ENCODE peak calls at places on chromosomes 1 and 21, in ten cellular contexts. T is neural progenitor cell, A is mesenchymal stem cell, Q is PC-3, W is GM23248, M is IMR-90, K is mesendoderm, O is fibroblast of lung, N is H1, Y is MM.1S. F is an unnamed sample.

GRCh38 chr1:186033744-186034345 is 299.7 kb downstream of the HMCN1 start:
- DNase-seq in N (no peak), O (peak; percentile 11), W (peak; percentile 42), Q (no peak), M (peak; percentile 32), T (no peak), K (no peak), A (peak; percentile 35), Y (no peak), F (no peak)

GRCh38 chr1:233364695-233365539 is 37.4 kb downstream of the MAP3K21 start:
- DNase-seq in Q (peak; percentile 65), T (no peak), O (peak; percentile 34), K (no peak), N (no peak), W (peak; percentile 47), M (peak; percentile 23), A (peak; percentile 15), Y (peak; percentile 19), F (no peak)

GRCh38 chr1:247415423-247416361 is at the start of gene NLRP3:
- DNase-seq in M (no peak), K (peak; percentile 80), W (peak; percentile 58), A (no peak), T (no peak), Y (no peak), O (no peak), N (no peak), Q (peak; percentile 73), F (no peak)

GRCh38 chr1:22625262-22625925 is 11.0 kb upstream of the C1QA start:
- DNase-seq in W (peak; percentile 35), A (peak; percentile 11), Q (peak; percentile 12), O (peak; percentile 4), Y (no peak), K (peak; percentile 58), M (no peak), N (peak; percentile 78), T (peak; percentile 76), F (no peak)

GRCh38 chr1:118093017-118093416 is 92.0 kb downstream of the SPAG17 start:
- DNase-seq in M (no peak), K (no peak), O (no peak), Y (no peak), N (no peak), Q (no peak), W (no peak), A (no peak), T (no peak), F (no peak)

GRCh38 chr1:161986328-161986727 is 37.3 kb downstream of the OLFML2B start:
- DNase-seq in A (no peak), W (no peak), N (no peak), O (peak; percentile 38), Y (no peak), M (no peak), T (no peak), Q (no peak), K (no peak), F (no peak)

GRCh38 chr1:9596419-9597123 is 7.9 kb downstream of the TMEM201 start:
- DNase-seq in W (peak; percentile 10), Y (no peak), N (no peak), T (no peak), M (no peak), O (peak; percentile 60), A (no peak), Q (no peak), K (no peak), F (no peak)

GRCh38 chr1:157700711-157701110 is at the start of gene FCRL3:
- DNase-seq in N (no peak), K (no peak), Y (no peak), M (no peak), W (no peak), Q (no peak), O (no peak), T (no peak), A (no peak), F (no peak)

GRCh38 chr1:152983743-152984142 is at the start of gene SPRR1A:
- DNase-seq in K (no peak), W (no peak), N (no peak), Q (peak; percentile 68), T (no peak), O (no peak), A (no peak), Y (no peak), M (no peak), F (no peak)

GRCh38 chr1:76568839-76569238 is 298.4 kb upstream of the ST6GALNAC5 start:
- DNase-seq in K (no peak), O (no peak), A (no peak), M (no peak), Q (no peak), Y (no peak), T (no peak), N (no peak), W (no peak), F (no peak)

GRCh38 chr1:197526736-197527371 is 248.4 kb downstream of the DENND1B start:
- DNase-seq in M (peak; percentile 44), Q (peak; percentile 43), W (peak; percentile 66), Y (peak; percentile 51), O (peak; percentile 63), K (peak; percentile 3), A (peak; percentile 36), N (no peak), T (peak; percentile 59), F (no peak)

GRCh38 chr1:203304919-203305808 is at the start of gene BTG2:
- DNase-seq in Y (peak; percentile 98), O (peak; percentile 86), Q (peak; percentile 85), N (peak; percentile 85), W (peak; percentile 94), K (peak; percentile 94), M (peak; percentile 86), T (peak; percentile 97), A (peak; percentile 93), F (peak; percentile 95)

GRCh38 chr1:63112155-63112914 is 210.0 kb upstream of the FOXD3 start:
- DNase-seq in T (peak; percentile 28), K (peak; percentile 87), Y (no peak), O (peak; percentile 23), Q (peak; percentile 54), N (no peak), W (peak; percentile 87), A (peak; percentile 74), M (peak; percentile 31), F (no peak)

GRCh38 chr1:7374761-7375160 is 396.3 kb upstream of the VAMP3 start:
- DNase-seq in O (no peak), K (no peak), Q (no peak), W (no peak), N (no peak), M (no peak), Y (no peak), T (no peak), A (no peak), F (no peak)

GRCh38 chr1:186112280-186112679 is 262.8 kb downstream of the TPR start:
- DNase-seq in K (peak; percentile 71), W (no peak), A (no peak), O (no peak), M (no peak), Y (no peak), N (no peak), Q (peak; percentile 8), T (no peak), F (no peak)

GRCh38 chr1:205447457-205448415 is 8.1 kb downstream of the BLACAT1 start:
- DNase-seq in T (peak; percentile 85), O (no peak), Y (no peak), A (no peak), Q (peak; percentile 54), M (no peak), K (peak; percentile 90), N (peak; percentile 85), W (no peak), F (no peak)
- H3K4me1 ChIP-seq in T (peaks cover 92% of the 10 kb centered on the region), O (no peaks in the 10 kb centered on the region), Y (peaks cover 5% of the 10 kb centered on the region), A (peaks cover 27% of the 10 kb centered on the region), Q (peaks cover 41% of the 10 kb centered on the region), M (no peaks in the 10 kb centered on the region), K (peaks cover 51% of the 10 kb centered on the region), N (peaks cover 86% of the 10 kb centered on the region), W (peaks cover 7% of the 10 kb centered on the region), F (no peaks in the 10 kb centered on the region)

DNA sequence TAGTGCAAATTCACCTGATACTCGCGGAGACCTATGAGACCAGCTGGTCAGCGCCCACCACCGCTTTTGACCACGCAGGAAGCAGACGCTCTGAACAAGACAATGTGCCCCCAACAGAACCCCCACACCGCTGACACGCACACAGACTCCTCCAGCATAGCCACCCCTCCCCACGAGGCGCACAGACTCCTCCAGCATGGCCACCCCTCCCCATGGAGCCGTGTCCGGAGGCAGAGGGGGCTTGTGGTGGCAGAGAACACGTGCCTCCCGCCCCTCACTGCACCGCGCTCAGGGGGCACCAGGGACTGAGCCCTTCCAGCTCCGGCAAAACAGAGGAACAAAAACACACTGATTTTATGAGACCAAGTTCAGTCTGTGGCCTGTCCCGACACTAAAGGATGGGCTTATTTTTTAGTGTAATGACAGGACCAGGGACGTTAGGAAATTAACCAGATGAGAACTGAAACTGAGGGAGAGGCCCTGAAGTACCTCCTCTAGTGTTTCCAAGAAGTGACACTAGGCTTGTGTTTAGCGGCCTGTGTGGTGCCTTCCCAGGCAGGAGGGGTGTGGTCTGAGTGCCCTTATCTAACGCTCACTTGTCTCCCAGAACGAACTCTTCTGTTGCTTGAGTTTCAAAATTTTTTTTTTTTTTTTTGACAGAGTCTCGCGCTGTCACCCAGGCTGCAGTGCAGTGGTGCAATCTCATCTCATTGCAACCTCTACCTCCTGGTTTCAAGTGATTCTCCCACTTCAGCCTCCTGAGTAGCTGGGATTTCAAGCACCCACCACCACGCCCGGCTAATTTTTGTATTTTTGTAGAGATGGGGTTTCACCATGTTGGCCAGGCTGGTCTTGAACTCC is 10.0 kb upstream of the AGPAT3 start:
- DNase-seq in M (no peak), A (peak; percentile 36), Q (no peak), O (no peak), N (no peak), K (no peak), Y (peak; percentile 49), T (no peak), W (no peak), F (no peak)
- H3K9ac ChIP-seq in M (no peak overlapping the region), A (no peak overlapping the region), Q (no peak overlapping the region), O (no peak overlapping the region), N (no peak overlapping the region), K (no peak overlapping the region), Y (no peak overlapping the region), T (no peak overlapping the region), W (no peak overlapping the region), F (no peak overlapping the region)

GRCh38 chr1:44029260-44029910 is 1.9 kb downstream of the SLC6A9 start:
- DNase-seq in K (no peak), A (no peak), W (peak; percentile 50), Q (no peak), Y (no peak), T (no peak), N (no peak), M (no peak), O (no peak), F (no peak)
- H3K27ac ChIP-seq in K (peak overlapping the region; percentile 94), A (peak overlapping the region; percentile 49), W (peak overlapping the region; percentile 60), Q (peak overlapping the region; percentile 98), Y (peak overlapping the region; percentile 64), T (no peak overlapping the region), N (no peak overlapping the region), M (peak overlapping the region; percentile 79), O (peak overlapping the region; percentile 59), F (peak overlapping the region; percentile 91)

DNA sequence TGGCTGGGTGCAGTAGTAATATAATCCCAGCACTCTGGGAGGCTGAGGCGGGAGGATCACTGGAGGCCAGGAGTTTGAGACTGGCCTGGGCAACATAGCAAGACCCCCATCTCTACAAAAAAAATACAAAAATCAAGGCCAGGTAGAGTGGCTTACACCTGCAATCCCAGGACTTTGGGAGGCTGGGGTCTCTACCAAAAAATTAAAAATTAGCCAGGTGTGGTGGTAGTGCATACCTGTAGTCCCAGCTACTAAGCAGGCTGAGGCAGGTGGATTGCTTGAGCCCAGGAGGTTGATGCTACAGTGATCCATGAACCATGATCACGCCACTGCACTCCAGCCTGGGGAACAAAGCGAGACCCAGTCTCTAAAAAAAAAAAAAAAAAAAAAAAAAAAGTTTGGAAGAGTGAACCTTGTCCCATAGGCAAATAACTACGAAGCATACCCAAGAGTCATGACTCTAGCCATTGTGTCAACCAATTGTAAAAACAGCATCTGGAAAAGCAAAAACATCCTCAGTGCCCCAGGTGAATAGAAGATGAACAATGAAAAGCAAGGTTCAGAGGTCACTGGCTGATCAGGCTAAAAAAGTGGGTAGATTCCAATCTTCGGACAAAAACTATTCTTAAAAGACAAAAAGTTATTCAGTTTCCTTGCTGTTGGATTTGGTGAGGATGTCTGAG is 10.9 kb upstream of the IRF2BP2 start:
- DNase-seq in T (no peak), Q (no peak), N (no peak), A (no peak), K (no peak), O (no peak), W (no peak), Y (no peak), M (no peak), F (no peak)
- H3K4me1 ChIP-seq in T (peaks cover 22% of the 10 kb centered on the region), Q (peaks cover 21% of the 10 kb centered on the region), N (peaks cover 5% of the 10 kb centered on the region), A (peaks cover 10% of the 10 kb centered on the region), K (no peaks in the 10 kb centered on the region), O (peaks cover 29% of the 10 kb centered on the region), W (peaks cover 76% of the 10 kb centered on the region), Y (no peaks in the 10 kb centered on the region), M (peaks cover 26% of the 10 kb centered on the region), F (peaks cover 8% of the 10 kb centered on the region)